ENCODE peak calls at places on chromosomes 13 and 19, in five cellular contexts. W is CD8-positive, alpha-beta T cell; H is psoas muscle; K is stimulated activated CD4-positive, alpha-beta T cell treated with anti-CD3 and anti-CD28 coated beads, Interleukin-1b, Interleukin-23, amount 100 ng/mL, for 1 hour; J is activated gamma-delta T cell treated with anti-CD3 and anti-CD28 coated beads, Interleukin-2, amount 50 U/mL, for 16 hours. C is an unnamed sample.
A peak's percentile ranks its signal among the peaks of the same experiment; 100 is the strongest.

GRCh38 chr13:50203256-50204083 is 188.2 kb downstream of the KCNRG start:
- DNase-seq in W (no peak), H (no peak), K (no peak), J (no peak), C (no peak)

GRCh38 chr19:16587031-16588023 is 15.1 kb upstream of the SLC35E1 start:
- DNase-seq in W (peak; percentile 78), H (no peak), K (no peak), J (no peak), C (no peak)

GRCh38 chr19:49801966-49802661 is 11.0 kb downstream of the FUZ start:
- DNase-seq in W (no peak), H (peak; percentile 96), K (no peak), J (no peak), C (peak; percentile 87)

GRCh38 chr13:47897411-47898050 is 103.5 kb downstream of the SUCLA2 start:
- DNase-seq in W (no peak), H (no peak), K (no peak), J (no peak), C (no peak)

GRCh38 chr19:46288896-46289588 is 7.8 kb upstream of the HIF3A start:
- DNase-seq in W (no peak), H (no peak), K (no peak), J (no peak), C (peak; percentile 40)

GRCh38 chr19:32879741-32880140 is 10.2 kb upstream of the SLC7A9 start:
- DNase-seq in W (no peak), H (no peak), K (no peak), J (no peak), C (no peak)

GRCh38 chr19:28691683-28692082 is 521.3 kb downstream of the UQCRFS1 start:
- DNase-seq in W (no peak), H (no peak), K (no peak), J (no peak), C (no peak)

GRCh38 chr19:35868823-35869326 is 501 bp downstream of the APLP1 start:
- DNase-seq in W (no peak), H (no peak), K (no peak), J (no peak), C (no peak)

GRCh38 chr19:16361926-16362325 is 37.3 kb downstream of the KLF2 start:
- DNase-seq in W (no peak), H (no peak), K (no peak), J (no peak), C (no peak)

GRCh38 chr13:99916366-99917103 is 55.0 kb downstream of the ZIC5 start:
- DNase-seq in W (no peak), H (no peak), K (no peak), J (no peak), C (peak; percentile 52)

GRCh38 chr19:45076029-45076850 is at the start of gene ZNF296:
- DNase-seq in W (peak; percentile 85), H (peak; percentile 88), K (no peak), J (peak; percentile 67), C (no peak)

GRCh38 chr13:112635323-112635722 is 47.4 kb upstream of the TUBGCP3 start:
- DNase-seq in W (no peak), H (no peak), K (no peak), J (no peak), C (no peak)

GRCh38 chr19:5132698-5133651 is 164.1 kb downstream of the KDM4B start:
- DNase-seq in W (no peak), H (no peak), K (no peak), J (no peak), C (no peak)

GRCh38 chr19:9075064-9075964 is 11.5 kb upstream of the OR1M1 start:
- DNase-seq in W (no peak), H (peak; percentile 51), K (no peak), J (no peak), C (peak; percentile 39)

GRCh38 chr13:50644081-50644871 is 199.2 kb downstream of the DLEU7 start:
- DNase-seq in W (no peak), H (no peak), K (no peak), J (no peak), C (no peak)

GRCh38 chr13:27034678-27035111 is 136.9 kb downstream of the USP12 start:
- DNase-seq in W (no peak), H (no peak), K (no peak), J (no peak), C (no peak)

GRCh38 chr13:109390391-109390790 is 396.0 kb downstream of the IRS2 start:
- DNase-seq in W (no peak), H (no peak), K (no peak), J (no peak), C (no peak)

GRCh38 chr19:41746593-41747227 is 8.6 kb upstream of the CEACAM6 start:
- DNase-seq in W (peak; percentile 56), H (no peak), K (no peak), J (peak; percentile 5), C (peak; percentile 24)

GRCh38 chr19:42411581-42412178 is 15.5 kb downstream of the LIPE start:
- DNase-seq in W (no peak), H (peak; percentile 19), K (no peak), J (no peak), C (no peak)

GRCh38 chr19:19410553-19411550 is 5.4 kb downstream of the GATAD2A start:
- DNase-seq in W (no peak), H (no peak), K (no peak), J (no peak), C (no peak)

GRCh38 chr19:34998777-34999497 is 1.2 kb upstream of the GRAMD1A start:
- DNase-seq in W (no peak), H (peak; percentile 39), K (no peak), J (no peak), C (no peak)

GRCh38 chr19:56594783-56595547 is at the start of gene ZNF71:
- DNase-seq in W (peak; percentile 91), H (peak; percentile 94), K (peak; percentile 63), J (peak; percentile 79), C (peak; percentile 73)

GRCh38 chr13:106096661-106097092 is 438.8 kb downstream of the EFNB2 start:
- DNase-seq in W (no peak), H (no peak), K (no peak), J (no peak), C (no peak)

GRCh38 chr13:76672422-76672821 is 213.8 kb downstream of the KCTD12 start:
- DNase-seq in W (no peak), H (no peak), K (no peak), J (no peak), C (no peak)

GRCh38 chr19:10730932-10731331 is 13.1 kb downstream of the DNM2 start:
- DNase-seq in W (no peak), H (no peak), K (no peak), J (no peak), C (no peak)

GRCh38 chr19:2809387-2810140 is 10.1 kb upstream of the ZNF554 start:
- DNase-seq in W (no peak), H (no peak), K (no peak), J (no peak), C (no peak)

GRCh38 chr13:114002771-114003321 is 29.0 kb upstream of the C13orf46 start:
- DNase-seq in W (no peak), H (peak; percentile 44), K (no peak), J (no peak), C (no peak)